ENCODE peak calls at places on chromosome 11, in five cellular contexts. D is fibroblast of the aortic adventitia, V is neural crest cell, Q is H7, B is GM03348. W is an unnamed sample.

GRCh38 chr11:128881221-128881620 is 9.9 kb upstream of the KCNJ5 start:
- DNase-seq in D (no peak), V (no peak), Q (no peak), B (no peak), W (no peak)

GRCh38 chr11:64799925-64800632 is 2.9 kb downstream of the MAP4K2 start:
- DNase-seq in D (no peak), V (no peak), Q (peak; percentile 33), B (no peak), W (no peak)

GRCh38 chr11:2538951-2539735 is 94.3 kb downstream of the KCNQ1 start:
- DNase-seq in D (no peak), V (no peak), Q (peak; percentile 52), B (no peak), W (no peak)

GRCh38 chr11:416757-417621 is 2.2 kb upstream of the SIGIRR start:
- DNase-seq in D (no peak), V (no peak), Q (peak; percentile 99), B (peak; percentile 72), W (no peak)

GRCh38 chr11:82858556-82859091 is 41.6 kb downstream of the PRCP start:
- DNase-seq in D (peak; percentile 82), V (no peak), Q (no peak), B (peak; percentile 59), W (no peak)

GRCh38 chr11:14642873-14643696 is 519 bp upstream of the PDE3B start:
- DNase-seq in D (no peak), V (peak; percentile 1), Q (no peak), B (no peak), W (no peak)

GRCh38 chr11:127994736-127995135 is 592.6 kb downstream of the ETS1 start:
- DNase-seq in D (peak; percentile 75), V (no peak), Q (no peak), B (peak; percentile 80), W (no peak)

GRCh38 chr11:58193403-58193802 is 4.5 kb downstream of the OR9Q2 start:
- DNase-seq in D (no peak), V (no peak), Q (no peak), B (no peak), W (no peak)

GRCh38 chr11:17352925-17353227 is 1.3 kb downstream of the NCR3LG1 start:
- DNase-seq in D (peak; percentile 60), V (no peak), Q (peak; percentile 62), B (peak; percentile 43), W (no peak)

GRCh38 chr11:100445231-100445735 is 241.8 kb upstream of the ARHGAP42 start:
- DNase-seq in D (peak; percentile 2), V (no peak), Q (peak; percentile 12), B (no peak), W (no peak)

GRCh38 chr11:124682443-124682842 is 8.7 kb downstream of the SPA17 start:
- DNase-seq in D (no peak), V (no peak), Q (no peak), B (no peak), W (no peak)

GRCh38 chr11:80815752-80816453 is 1375.1 kb upstream of the TENM4 start:
- DNase-seq in D (no peak), V (no peak), Q (no peak), B (no peak), W (no peak)

GRCh38 chr11:58629857-58630256 is 7.4 kb downstream of the CNTF start:
- DNase-seq in D (peak; percentile 72), V (no peak), Q (peak; percentile 37), B (peak; percentile 79), W (no peak)

GRCh38 chr11:35337919-35338316 is 81.4 kb downstream of the SLC1A2 start:
- DNase-seq in D (no peak), V (no peak), Q (no peak), B (no peak), W (no peak)

GRCh38 chr11:65471410-65471762 is 27.5 kb upstream of the MALAT1 start:
- DNase-seq in D (peak; percentile 80), V (no peak), Q (peak; percentile 80), B (peak; percentile 72), W (no peak)

GRCh38 chr11:78156081-78156844 is 16.8 kb upstream of the ALG8 start:
- DNase-seq in D (peak; percentile 83), V (no peak), Q (no peak), B (no peak), W (no peak)

W was measured in NCI-H2107.